ENCODE peak calls at places on chromosomes 16 and 17, in four cellular contexts. One of them, this sample, is unnamed.

GRCh38 chr17:74151551-74152315 is 51.7 kb upstream of the RPL38 start:
- DNase-seq in tibial nerve: no peak
- DNase-seq in IMR-90: no peak
- DNase-seq in body of pancreas: no peak
- DNase-seq in this sample: peak; percentile 41

GRCh38 chr16:81694494-81695285 is 84.4 kb upstream of the PLCG2 start:
- DNase-seq in tibial nerve: no peak
- DNase-seq in IMR-90: no peak
- DNase-seq in body of pancreas: no peak
- DNase-seq in this sample: peak; percentile 64

GRCh38 chr17:51045616-51046526 is 74.8 kb downstream of the SPAG9 start:
- DNase-seq in tibial nerve: no peak
- DNase-seq in IMR-90: no peak
- DNase-seq in body of pancreas: no peak
- DNase-seq in this sample: no peak

GRCh38 chr16:74949309-74949708 is 35.6 kb downstream of the WDR59 start:
- DNase-seq in body of pancreas: no peak
- DNase-seq in tibial nerve: no peak
- DNase-seq in IMR-90: no peak
- DNase-seq in this sample: no peak

GRCh38 chr17:3738562-3739295 is 15.0 kb downstream of the HASPIN start:
- DNase-seq in tibial nerve: no peak
- DNase-seq in IMR-90: peak; percentile 10
- DNase-seq in body of pancreas: peak; percentile 82
- DNase-seq in this sample: no peak

GRCh38 chr17:79168486-79169055 is 93.9 kb downstream of the ENGASE start:
- DNase-seq in tibial nerve: no peak
- DNase-seq in IMR-90: no peak
- DNase-seq in body of pancreas: no peak
- DNase-seq in this sample: no peak

GRCh38 chr17:19341641-19342610 is 20.6 kb downstream of the B9D1 start:
- DNase-seq in tibial nerve: no peak
- DNase-seq in IMR-90: peak; percentile 10
- DNase-seq in body of pancreas: no peak
- DNase-seq in this sample: peak; percentile 75

GRCh38 chr16:81517630-81518438 is 73.2 kb downstream of the CMIP start:
- DNase-seq in body of pancreas: no peak
- DNase-seq in tibial nerve: no peak
- DNase-seq in IMR-90: peak; percentile 55
- DNase-seq in this sample: no peak

GRCh38 chr17:41631890-41632269 is 7.5 kb upstream of the KRT17 start:
- DNase-seq in body of pancreas: no peak
- DNase-seq in IMR-90: no peak
- DNase-seq in tibial nerve: no peak
- DNase-seq in this sample: no peak

GRCh38 chr17:45143101-45143670 is 5.1 kb upstream of the HEXIM1 start:
- DNase-seq in body of pancreas: no peak
- DNase-seq in IMR-90: no peak
- DNase-seq in tibial nerve: no peak
- DNase-seq in this sample: no peak

GRCh38 chr17:63113167-63113566 is 147.1 kb downstream of the TANC2 start:
- DNase-seq in body of pancreas: no peak
- DNase-seq in IMR-90: no peak
- DNase-seq in tibial nerve: no peak
- DNase-seq in this sample: no peak

GRCh38 chr17:65987988-65988387 is 203.9 kb downstream of the CEP112 start:
- DNase-seq in body of pancreas: no peak
- DNase-seq in IMR-90: peak; percentile 48
- DNase-seq in tibial nerve: no peak
- DNase-seq in this sample: no peak

GRCh38 chr16:66324785-66325184 is 41.7 kb upstream of the CDH5 start:
- DNase-seq in IMR-90: no peak
- DNase-seq in tibial nerve: no peak
- DNase-seq in body of pancreas: no peak
- DNase-seq in this sample: no peak

GRCh38 chr17:10226930-10227695 is 28.7 kb upstream of the GAS7 start:
- DNase-seq in body of pancreas: no peak
- DNase-seq in IMR-90: peak; percentile 22
- DNase-seq in tibial nerve: no peak
- DNase-seq in this sample: no peak

GRCh38 chr16:17029602-17030350 is 441.0 kb downstream of the XYLT1 start:
- DNase-seq in tibial nerve: no peak
- DNase-seq in IMR-90: no peak
- DNase-seq in body of pancreas: no peak
- DNase-seq in this sample: no peak

GRCh38 chr16:17023606-17024005 is 447.2 kb downstream of the XYLT1 start:
- DNase-seq in tibial nerve: no peak
- DNase-seq in IMR-90: no peak
- DNase-seq in body of pancreas: no peak
- DNase-seq in this sample: no peak

GRCh38 chr16:17027488-17028129 is 443.2 kb downstream of the XYLT1 start:
- DNase-seq in tibial nerve: no peak
- DNase-seq in body of pancreas: no peak
- DNase-seq in IMR-90: no peak
- DNase-seq in this sample: no peak

GRCh38 chr16:17024514-17024913 is 446.2 kb downstream of the XYLT1 start:
- DNase-seq in IMR-90: no peak
- DNase-seq in body of pancreas: no peak
- DNase-seq in tibial nerve: no peak
- DNase-seq in this sample: no peak

GRCh38 chr16:17026600-17027242 is 444.0 kb downstream of the XYLT1 start:
- DNase-seq in IMR-90: no peak
- DNase-seq in tibial nerve: no peak
- DNase-seq in body of pancreas: no peak
- DNase-seq in this sample: no peak
- TF ChIP-seq POLR2A in IMR-90: no peak
- TF ChIP-seq POLR2A in tibial nerve: no peak
- TF ChIP-seq POLR2A in body of pancreas: no peak
- TF ChIP-seq POLR2A in this sample: no peak

DNA sequence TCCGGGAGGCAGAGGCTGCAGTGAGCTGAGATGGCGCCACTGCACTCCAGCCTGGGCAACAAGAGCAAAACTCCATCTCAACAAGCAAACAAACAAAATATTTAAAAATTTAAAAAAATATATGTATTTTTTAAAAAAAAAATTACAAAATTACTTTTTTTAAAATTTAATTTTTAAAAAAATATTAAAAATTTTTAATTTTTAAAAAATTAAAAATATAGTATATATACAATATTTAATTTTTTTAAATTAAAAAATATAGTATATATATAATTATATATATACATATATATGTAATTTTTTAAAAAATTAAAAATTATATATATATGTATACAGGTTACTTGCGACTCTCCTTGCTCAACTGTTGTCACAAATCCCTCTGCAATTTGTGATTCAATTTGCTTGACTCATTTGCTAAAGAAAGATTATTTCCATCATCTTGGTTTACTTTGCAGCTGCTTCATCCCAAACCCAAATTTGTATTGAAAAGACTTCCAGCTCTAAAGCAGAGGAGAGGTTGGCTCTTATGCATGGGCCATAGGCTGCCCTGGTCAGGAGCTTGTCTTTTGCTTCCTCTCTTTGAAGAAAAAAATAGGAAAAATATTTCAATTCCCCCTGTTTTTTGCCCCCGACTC is 247.4 kb upstream of the IRX3 start:
- DNase-seq in tibial nerve: no peak
- DNase-seq in IMR-90: no peak
- DNase-seq in body of pancreas: no peak
- DNase-seq in this sample: no peak
- H3K27ac ChIP-seq in tibial nerve: no peak overlapping the region
- H3K27ac ChIP-seq in IMR-90: no peak overlapping the region
- H3K27ac ChIP-seq in body of pancreas: no peak overlapping the region
- H3K27ac ChIP-seq in this sample: no peak overlapping the region

GRCh38 chr17:77470800-77471733 is 330.3 kb downstream of the SEC14L1 start:
- DNase-seq in body of pancreas: no peak
- DNase-seq in IMR-90: peak; percentile 43
- DNase-seq in tibial nerve: no peak
- DNase-seq in this sample: no peak

GRCh38 chr17:77473615-77474226 is 333.0 kb downstream of the SEC14L1 start:
- DNase-seq in tibial nerve: no peak
- DNase-seq in IMR-90: no peak
- DNase-seq in body of pancreas: no peak
- DNase-seq in this sample: no peak

GRCh38 chr17:77474292-77474988 is 333.7 kb downstream of the SEC14L1 start:
- DNase-seq in body of pancreas: no peak
- DNase-seq in IMR-90: peak; percentile 41
- DNase-seq in tibial nerve: no peak
- DNase-seq in this sample: no peak

GRCh38 chr17:77471984-77472836 is 331.4 kb downstream of the SEC14L1 start:
- DNase-seq in IMR-90: peak; percentile 64
- DNase-seq in tibial nerve: no peak
- DNase-seq in body of pancreas: peak; percentile 39
- DNase-seq in this sample: no peak

DNA sequence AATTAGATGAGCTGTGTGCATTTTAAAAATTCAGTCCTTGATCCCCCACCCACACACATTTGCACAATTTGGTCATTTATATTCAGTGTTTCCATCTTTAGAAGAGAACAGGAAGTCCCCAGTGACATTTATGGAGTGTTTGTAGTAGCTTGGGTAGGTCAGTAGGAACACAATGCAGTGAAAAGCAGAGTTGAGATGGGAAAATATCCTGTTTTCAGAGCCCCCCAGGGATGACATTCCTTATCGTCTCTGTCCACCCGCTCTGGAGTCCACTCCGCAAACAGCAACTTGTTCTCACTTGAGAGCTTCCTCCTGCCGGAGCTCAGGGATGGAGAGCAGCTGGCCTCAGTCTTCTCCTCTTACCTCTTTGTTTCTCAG is 332.1 kb downstream of the SEC14L1 start:
- DNase-seq in tibial nerve: no peak
- DNase-seq in IMR-90: no peak
- DNase-seq in body of pancreas: no peak
- DNase-seq in this sample: no peak
- TF ChIP-seq POLR2A in tibial nerve: no peak
- TF ChIP-seq POLR2A in IMR-90: no peak
- TF ChIP-seq POLR2A in body of pancreas: no peak
- TF ChIP-seq POLR2A in this sample: no peak

DNA sequence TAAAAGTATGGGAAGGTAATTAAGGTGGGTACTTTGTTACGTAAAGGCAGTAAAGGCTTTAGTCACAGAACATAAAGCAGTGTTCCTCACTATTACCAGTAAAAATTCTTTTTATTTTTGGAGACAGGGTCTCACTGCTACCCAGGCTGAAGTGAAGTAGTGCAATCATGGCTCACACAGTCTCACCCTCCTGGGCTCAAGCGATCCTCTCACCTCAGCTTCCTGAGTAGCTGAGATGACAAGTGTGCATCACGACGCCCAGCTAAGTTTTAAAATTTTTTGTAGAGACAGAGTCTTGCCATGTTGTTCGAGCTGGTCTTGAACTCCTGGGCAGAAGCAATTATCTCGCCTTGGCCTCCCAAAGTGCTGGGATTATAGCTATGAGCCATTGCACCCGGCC is 80.5 kb downstream of the CREBBP start:
- DNase-seq in tibial nerve: no peak
- DNase-seq in body of pancreas: no peak
- DNase-seq in IMR-90: no peak
- DNase-seq in this sample: peak; percentile 8
- H3K27ac ChIP-seq in tibial nerve: no peak overlapping the region
- H3K27ac ChIP-seq in body of pancreas: no peak overlapping the region
- H3K27ac ChIP-seq in IMR-90: no peak overlapping the region
- H3K27ac ChIP-seq in this sample: no peak overlapping the region

DNA sequence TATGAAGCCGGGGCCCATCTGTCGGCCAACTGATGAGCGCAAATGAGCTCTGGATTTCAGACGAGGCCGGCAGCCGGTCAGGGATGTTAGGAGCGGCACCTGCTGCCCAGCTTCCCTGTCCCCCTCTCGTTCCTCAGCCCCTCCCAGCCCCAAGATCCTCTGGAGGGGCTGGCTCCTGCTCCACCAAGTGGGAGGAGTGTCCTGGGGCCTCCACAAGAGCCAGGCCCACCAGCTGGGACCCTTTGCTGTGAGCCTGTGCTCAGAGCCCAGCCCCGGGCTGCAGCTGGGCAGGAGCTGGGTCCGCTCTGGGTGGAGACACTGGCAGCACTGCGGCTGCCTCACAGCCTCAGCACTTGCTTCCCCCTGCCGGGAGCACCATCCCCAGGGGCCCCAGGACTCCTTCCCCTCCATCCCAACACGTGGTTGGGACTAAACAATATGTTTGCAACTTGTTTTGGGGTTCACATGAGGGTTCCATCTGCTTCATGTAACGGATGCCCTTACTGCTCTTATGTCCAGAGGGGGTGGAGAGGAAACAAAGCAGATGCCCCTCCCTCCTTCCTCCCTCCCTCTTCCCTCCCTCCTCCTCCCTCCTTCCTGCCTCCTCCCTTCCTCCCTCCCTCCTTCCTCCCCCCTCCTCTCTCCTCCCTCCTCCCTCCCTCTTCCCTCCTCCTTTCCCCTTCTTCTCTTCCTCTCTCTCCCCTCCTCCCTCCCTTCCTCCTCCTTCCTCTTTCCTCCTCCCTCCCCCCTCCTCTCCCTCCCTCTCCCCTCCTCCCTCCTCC is 16.2 kb upstream of the CBFA2T3 start:
- DNase-seq in body of pancreas: no peak
- DNase-seq in IMR-90: no peak
- DNase-seq in tibial nerve: no peak
- DNase-seq in this sample: no peak
- TF ChIP-seq POLR2A in body of pancreas: no peak
- TF ChIP-seq POLR2A in IMR-90: no peak
- TF ChIP-seq POLR2A in tibial nerve: no peak
- TF ChIP-seq POLR2A in this sample: no peak

This sample was measured in suprapubic skin.